ENCODE peak calls at places on chromosomes 16 and 17, in five cellular contexts. One of them, this sample, is unnamed.

GRCh38 chr16:12162151-12162559 is 185.6 kb downstream of the SNX29 start:
- DNase-seq in RWPE1: no peak
- DNase-seq in Panc1: no peak
- DNase-seq in psoas muscle: no peak
- DNase-seq in HT-29: no peak
- DNase-seq in this sample: no peak

GRCh38 chr17:42409467-42410351 is 13.3 kb downstream of the CAVIN1 start:
- DNase-seq in RWPE1: peak
- DNase-seq in Panc1: no peak
- DNase-seq in psoas muscle: peak
- DNase-seq in HT-29: peak
- DNase-seq in this sample: peak

GRCh38 chr17:41812176-41813038 is at the start of gene FKBP10:
- DNase-seq in RWPE1: peak
- DNase-seq in Panc1: peak
- DNase-seq in psoas muscle: peak
- DNase-seq in HT-29: peak
- DNase-seq in this sample: peak

GRCh38 chr17:50692448-50693040 is 15.2 kb downstream of the ANKRD40 start:
- DNase-seq in RWPE1: no peak
- DNase-seq in Panc1: no peak
- DNase-seq in psoas muscle: no peak
- DNase-seq in HT-29: no peak
- DNase-seq in this sample: no peak

GRCh38 chr17:311119-311848 is 41.3 kb downstream of the RPH3AL start:
- DNase-seq in RWPE1: no peak
- DNase-seq in Panc1: no peak
- DNase-seq in psoas muscle: peak
- DNase-seq in HT-29: no peak
- DNase-seq in this sample: no peak

GRCh38 chr16:8430401-8430800 is 159.9 kb downstream of the TMEM114 start:
- DNase-seq in RWPE1: no peak
- DNase-seq in Panc1: no peak
- DNase-seq in psoas muscle: no peak
- DNase-seq in HT-29: no peak
- DNase-seq in this sample: no peak

GRCh38 chr16:83212301-83212841 is 585.6 kb downstream of the CDH13 start:
- DNase-seq in RWPE1: no peak
- DNase-seq in Panc1: no peak
- DNase-seq in psoas muscle: no peak
- DNase-seq in HT-29: no peak
- DNase-seq in this sample: no peak

GRCh38 chr16:48539485-48540221 is 70.3 kb downstream of the N4BP1 start:
- DNase-seq in RWPE1: no peak
- DNase-seq in Panc1: no peak
- DNase-seq in psoas muscle: no peak
- DNase-seq in HT-29: no peak
- DNase-seq in this sample: no peak

GRCh38 chr17:27627514-27627913 is 3.5 kb upstream of the LGALS9 start:
- DNase-seq in RWPE1: no peak
- DNase-seq in Panc1: no peak
- DNase-seq in psoas muscle: no peak
- DNase-seq in HT-29: no peak
- DNase-seq in this sample: no peak

GRCh38 chr17:29111816-29112499 is 68.2 kb downstream of the MYO18A start:
- DNase-seq in RWPE1: peak
- DNase-seq in Panc1: no peak
- DNase-seq in psoas muscle: peak
- DNase-seq in HT-29: peak
- DNase-seq in this sample: peak

GRCh38 chr16:85612191-85612800 is 826 bp upstream of the GSE1 start:
- DNase-seq in RWPE1: peak
- DNase-seq in Panc1: no peak
- DNase-seq in psoas muscle: peak
- DNase-seq in HT-29: peak
- DNase-seq in this sample: peak

GRCh38 chr16:55368205-55368604 is 44.2 kb downstream of the IRX6 start:
- DNase-seq in RWPE1: no peak
- DNase-seq in Panc1: no peak
- DNase-seq in psoas muscle: no peak
- DNase-seq in HT-29: no peak
- DNase-seq in this sample: no peak

GRCh38 chr16:85828166-85828565 is 28.7 kb downstream of the COX4I1 start:
- DNase-seq in RWPE1: no peak
- DNase-seq in Panc1: no peak
- DNase-seq in psoas muscle: no peak
- DNase-seq in HT-29: no peak
- DNase-seq in this sample: no peak